ENCODE peak calls at places on chromosome 7, in ten cellular contexts. A, J, V, H, G, U, R, Y, L and P are unnamed samples.

GRCh38 chr7:94971051-94971867 is 63.9 kb downstream of the PPP1R9A start:
- DNase-seq in A (no peak), J (no peak), V (no peak), H (no peak), G (no peak), U (no peak), R (no peak), Y (no peak), L (no peak), P (no peak)

GRCh38 chr7:22300839-22301238 is 56.1 kb downstream of the RAPGEF5 start:
- DNase-seq in A (no peak), J (no peak), V (no peak), H (no peak), G (no peak), U (no peak), R (no peak), Y (no peak), L (no peak), P (no peak)

GRCh38 chr7:106757846-106758245 is 96.9 kb upstream of the CCDC71L start:
- DNase-seq in A (peak; percentile 24), J (no peak), V (peak; percentile 57), H (no peak), G (no peak), U (no peak), R (peak; percentile 47), Y (peak; percentile 64), L (no peak), P (no peak)

GRCh38 chr7:2819161-2819953 is 24.8 kb downstream of the GNA12 start:
- DNase-seq in A (no peak), J (no peak), V (no peak), H (no peak), G (no peak), U (no peak), R (no peak), Y (no peak), L (peak; percentile 7), P (no peak)

GRCh38 chr7:156889089-156889488 is 3.9 kb downstream of the LMBR1 start:
- DNase-seq in A (no peak), J (no peak), V (no peak), H (no peak), G (no peak), U (no peak), R (no peak), Y (peak; percentile 61), L (no peak), P (no peak)

GRCh38 chr7:102125127-102125561 is 161.5 kb upstream of the SH2B2 start:
- DNase-seq in A (peak; percentile 82), J (peak; percentile 78), V (peak; percentile 46), H (peak; percentile 81), G (peak; percentile 83), U (no peak), R (peak; percentile 62), Y (peak; percentile 93), L (no peak), P (no peak)

GRCh38 chr7:128900237-128900636 is 10.3 kb downstream of the KCP start:
- DNase-seq in A (no peak), J (no peak), V (no peak), H (no peak), G (no peak), U (no peak), R (no peak), Y (no peak), L (no peak), P (no peak)

GRCh38 chr7:118013252-118014010 is 140.2 kb upstream of the CTTNBP2 start:
- DNase-seq in A (no peak), J (no peak), V (no peak), H (no peak), G (no peak), U (no peak), R (no peak), Y (no peak), L (no peak), P (no peak)

GRCh38 chr7:113922049-113922448 is 3.2 kb upstream of the PPP1R3A start:
- DNase-seq in A (no peak), J (no peak), V (no peak), H (no peak), G (no peak), U (no peak), R (no peak), Y (no peak), L (no peak), P (peak; percentile 52)

GRCh38 chr7:129168219-129168991 is 20.0 kb upstream of the SMO start:
- DNase-seq in A (no peak), J (no peak), V (no peak), H (no peak), G (no peak), U (no peak), R (no peak), Y (no peak), L (no peak), P (no peak)

GRCh38 chr7:112603673-112604072 is 122.9 kb downstream of the LSMEM1 start:
- DNase-seq in A (no peak), J (no peak), V (no peak), H (no peak), G (no peak), U (no peak), R (no peak), Y (no peak), L (no peak), P (no peak)

GRCh38 chr7:76054129-76055120 is 6.5 kb downstream of the MDH2 start:
- DNase-seq in A (no peak), J (no peak), V (no peak), H (no peak), G (no peak), U (no peak), R (no peak), Y (peak; percentile 77), L (peak; percentile 25), P (no peak)

DNA sequence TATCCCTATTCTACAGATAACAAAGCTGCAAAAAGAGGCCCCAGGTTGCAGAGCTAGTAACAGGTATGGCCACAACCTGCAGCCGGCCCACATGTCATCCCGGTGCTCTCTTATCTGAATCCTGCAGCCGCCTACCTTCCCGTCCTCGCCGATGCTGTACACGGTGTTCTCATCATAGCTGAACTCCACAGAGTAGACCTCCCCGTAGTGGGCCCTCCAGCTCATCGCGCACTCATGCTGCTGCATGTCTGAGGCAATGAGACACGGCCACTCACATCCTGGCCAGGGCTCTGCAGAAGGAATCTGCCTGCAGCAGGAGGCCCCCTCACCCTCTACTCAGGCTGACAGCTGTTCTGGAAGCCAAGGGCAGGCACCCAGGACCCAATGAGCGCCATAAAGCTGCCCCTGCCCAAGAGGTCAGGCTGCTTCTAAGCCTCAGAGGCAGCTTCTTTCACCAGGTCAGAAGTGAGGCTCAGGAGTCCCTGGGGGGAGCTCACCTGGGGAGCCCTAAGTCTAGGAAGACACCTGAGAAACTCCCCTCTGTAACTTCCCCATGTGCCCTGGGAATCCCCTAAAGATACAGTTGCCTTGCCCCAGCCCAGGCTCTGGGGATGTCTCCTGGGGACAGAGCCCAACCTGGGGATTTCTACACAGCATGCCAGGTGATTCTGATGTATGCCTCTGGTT is 17.9 kb upstream of the CYREN start:
- DNase-seq in A (no peak), J (no peak), V (no peak), H (no peak), G (no peak), U (no peak), R (no peak), Y (no peak), L (peak; percentile 56), P (no peak)
- H3K27ac ChIP-seq in A (no peak overlapping the region), J (no peak overlapping the region), V (no peak overlapping the region), H (no peak overlapping the region), G (no peak overlapping the region), U (no peak overlapping the region), R (no peak overlapping the region), Y (no peak overlapping the region), L (peak overlapping the region; percentile 75), P (no peak overlapping the region)

DNA sequence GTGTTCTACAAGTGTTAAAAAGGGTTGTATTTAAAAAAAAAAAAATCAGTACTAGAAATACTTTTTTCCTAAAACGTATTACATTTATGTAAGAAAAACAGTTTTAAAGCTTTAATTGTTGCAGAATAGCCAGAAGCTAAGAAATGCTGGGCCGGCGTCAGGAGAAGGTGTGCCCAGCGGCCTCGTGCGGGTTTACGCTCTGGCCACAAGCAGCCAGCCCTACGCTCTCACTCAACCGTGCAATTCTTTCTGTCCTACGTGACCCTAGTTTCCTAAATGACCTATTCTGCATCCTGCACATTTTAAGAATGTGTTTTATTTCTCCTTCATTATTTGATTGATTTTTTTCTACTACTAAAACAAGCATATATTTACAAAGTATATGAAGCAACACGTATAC is 279.7 kb upstream of the KLF14 start:
- DNase-seq in A (no peak), J (no peak), V (no peak), H (no peak), G (no peak), U (no peak), R (no peak), Y (no peak), L (no peak), P (no peak)
- H3K4me1 ChIP-seq in A (peaks cover 22% of the 10 kb centered on the region), J (peaks cover 39% of the 10 kb centered on the region), V (peaks cover 71% of the 10 kb centered on the region), H (peaks cover 77% of the 10 kb centered on the region), G (peaks cover 83% of the 10 kb centered on the region), U (peaks cover 41% of the 10 kb centered on the region), R (peaks cover 15% of the 10 kb centered on the region), Y (peaks cover 33% of the 10 kb centered on the region), L (peaks cover 35% of the 10 kb centered on the region), P (peaks cover 11% of the 10 kb centered on the region)

DNA sequence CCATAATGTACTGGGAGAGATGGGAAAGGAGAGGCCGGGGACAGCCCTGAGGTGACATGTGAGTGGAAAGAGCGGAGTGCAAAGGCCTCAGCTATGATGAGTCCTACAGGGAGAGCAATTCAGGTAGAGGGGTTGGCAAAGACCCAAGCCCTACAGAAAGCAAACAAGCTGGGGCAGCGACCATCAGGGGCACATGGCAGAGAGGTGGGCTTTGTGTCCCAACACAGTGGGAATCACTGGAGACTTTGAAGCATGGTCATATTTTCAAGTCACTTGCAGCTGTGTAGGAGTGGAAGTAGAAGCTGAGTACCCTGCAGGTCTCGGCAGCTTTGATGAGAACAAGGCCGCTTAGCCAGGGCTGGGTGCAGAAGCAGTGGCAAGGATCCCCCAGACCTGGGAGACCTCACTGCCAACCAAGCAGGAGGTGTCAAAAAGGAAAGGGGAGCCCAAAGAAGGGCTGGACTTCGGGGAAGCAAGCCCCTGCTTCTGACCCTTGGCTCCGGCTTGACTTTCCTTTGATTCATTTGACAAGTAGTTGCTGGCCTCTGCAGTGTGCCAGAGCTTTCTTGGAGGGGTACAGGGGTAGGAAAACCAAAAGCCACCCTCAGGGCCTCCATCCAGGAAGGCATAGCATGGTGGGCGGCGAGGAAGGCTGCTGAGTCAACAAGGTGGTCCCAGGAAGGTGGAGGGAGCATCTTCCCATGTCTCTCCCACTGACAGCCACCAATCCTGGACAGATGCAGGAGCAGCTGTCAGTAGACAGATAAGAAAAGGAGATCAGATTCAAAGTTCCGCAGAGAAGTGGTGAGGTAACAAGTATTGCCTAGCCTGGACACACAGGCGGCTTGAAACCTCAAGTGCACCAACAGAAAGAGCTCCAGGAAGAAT is 1.9 kb upstream of the PGAM2 start:
- DNase-seq in A (no peak), J (no peak), V (no peak), H (no peak), G (no peak), U (peak; percentile 28), R (no peak), Y (no peak), L (no peak), P (peak; percentile 48)
- TF ChIP-seq POLR2A in A (no peak), J (no peak), V (no peak), H (no peak), G (peak; percentile 25), U (no peak), R (no peak), Y (no peak), L (no peak), P (no peak)

DNA sequence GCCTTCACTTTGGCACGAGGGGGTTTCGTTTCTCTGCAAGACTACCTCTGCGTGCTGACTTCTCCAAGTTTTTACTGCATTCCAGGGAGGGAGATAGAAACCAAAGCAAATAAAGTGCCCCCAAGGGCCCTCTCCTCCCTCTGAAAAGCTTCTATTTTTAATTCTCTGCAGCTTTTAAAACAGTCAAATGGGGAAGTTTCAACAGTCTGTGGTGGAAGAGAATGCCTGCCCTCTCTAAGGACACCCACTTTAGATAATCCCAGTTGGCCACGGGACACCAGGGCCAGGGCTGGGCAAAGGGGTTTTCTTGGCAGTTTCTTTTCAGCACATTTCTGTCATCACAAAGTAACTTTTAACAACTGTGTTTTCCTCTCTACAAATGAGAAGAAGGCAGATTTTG is 386.7 kb upstream of the NPVF start:
- DNase-seq in A (no peak), J (no peak), V (no peak), H (no peak), G (no peak), U (no peak), R (no peak), Y (no peak), L (no peak), P (no peak)
- H3K27ac ChIP-seq in A (peak overlapping the region; percentile 84), J (peak overlapping the region; percentile 5), V (no peak overlapping the region), H (no peak overlapping the region), G (no peak overlapping the region), U (no peak overlapping the region), R (no peak overlapping the region), Y (no peak overlapping the region), L (no peak overlapping the region), P (no peak overlapping the region)